ENCODE peak calls at places on chromosome 17, in nine cellular contexts. A, I, H, X, M, C, U, P and Y are unnamed samples.

GRCh38 chr17:81064746-81065475 is 30.0 kb downstream of the BAIAP2 start:
- DNase-seq in A (no peak), I (no peak), H (no peak), X (no peak), M (no peak), C (peak; percentile 64), U (peak; percentile 52), P (no peak), Y (no peak)

GRCh38 chr17:47956818-47957590 is 679 bp downstream of the PRR15L start:
- DNase-seq in A (peak; percentile 20), I (no peak), H (no peak), X (no peak), M (no peak), C (no peak), U (peak; percentile 15), P (no peak), Y (no peak)

GRCh38 chr17:39663688-39664580 is 1.2 kb upstream of the TCAP start:
- DNase-seq in A (peak; percentile 67), I (no peak), H (no peak), X (no peak), M (peak; percentile 71), C (peak; percentile 66), U (no peak), P (no peak), Y (no peak)

GRCh38 chr17:38883592-38884526 is 14.0 kb downstream of the LASP1 start:
- DNase-seq in A (no peak), I (no peak), H (no peak), X (no peak), M (no peak), C (no peak), U (no peak), P (no peak), Y (no peak)

GRCh38 chr17:33137411-33137810 is 145.8 kb downstream of the SPACA3 start:
- DNase-seq in A (no peak), I (no peak), H (no peak), X (no peak), M (no peak), C (no peak), U (no peak), P (no peak), Y (no peak)

GRCh38 chr17:72120878-72121163 is at the start of gene SOX9:
- DNase-seq in A (peak; percentile 91), I (no peak), H (peak; percentile 86), X (peak; percentile 82), M (peak; percentile 93), C (peak; percentile 92), U (peak; percentile 96), P (peak; percentile 79), Y (no peak)

GRCh38 chr17:32553168-32553567 is 66.4 kb downstream of the CDK5R1 start:
- DNase-seq in A (no peak), I (no peak), H (no peak), X (no peak), M (no peak), C (no peak), U (no peak), P (no peak), Y (no peak)

GRCh38 chr17:37489197-37490001 is at the start of gene DUSP14:
- DNase-seq in A (peak; percentile 81), I (peak; percentile 69), H (peak; percentile 91), X (peak; percentile 78), M (peak; percentile 82), C (peak; percentile 82), U (peak; percentile 77), P (peak; percentile 37), Y (no peak)

GRCh38 chr17:36720131-36720530 is 118.7 kb downstream of the MRM1 start:
- DNase-seq in A (no peak), I (no peak), H (no peak), X (no peak), M (no peak), C (no peak), U (no peak), P (no peak), Y (no peak)

GRCh38 chr17:13074026-13074425 is 56.2 kb upstream of the ELAC2 start:
- DNase-seq in A (no peak), I (no peak), H (no peak), X (no peak), M (no peak), C (no peak), U (peak; percentile 43), P (no peak), Y (no peak)

GRCh38 chr17:48625502-48626201 is 506 bp downstream of the HOXB9 start:
- DNase-seq in A (peak; percentile 89), I (peak; percentile 52), H (no peak), X (peak; percentile 45), M (no peak), C (peak; percentile 46), U (no peak), P (no peak), Y (no peak)

GRCh38 chr17:44801880-44802279 is 28.2 kb downstream of the GJC1 start:
- DNase-seq in A (no peak), I (no peak), H (no peak), X (no peak), M (no peak), C (no peak), U (no peak), P (no peak), Y (no peak)

GRCh38 chr17:44308865-44309264 is 464 bp downstream of the RUNDC3A start:
- DNase-seq in A (no peak), I (no peak), H (no peak), X (no peak), M (no peak), C (no peak), U (no peak), P (no peak), Y (no peak)

GRCh38 chr17:79720705-79721295 is 9.9 kb upstream of the ENPP7 start:
- DNase-seq in A (no peak), I (no peak), H (no peak), X (no peak), M (no peak), C (no peak), U (no peak), P (no peak), Y (no peak)

DNA sequence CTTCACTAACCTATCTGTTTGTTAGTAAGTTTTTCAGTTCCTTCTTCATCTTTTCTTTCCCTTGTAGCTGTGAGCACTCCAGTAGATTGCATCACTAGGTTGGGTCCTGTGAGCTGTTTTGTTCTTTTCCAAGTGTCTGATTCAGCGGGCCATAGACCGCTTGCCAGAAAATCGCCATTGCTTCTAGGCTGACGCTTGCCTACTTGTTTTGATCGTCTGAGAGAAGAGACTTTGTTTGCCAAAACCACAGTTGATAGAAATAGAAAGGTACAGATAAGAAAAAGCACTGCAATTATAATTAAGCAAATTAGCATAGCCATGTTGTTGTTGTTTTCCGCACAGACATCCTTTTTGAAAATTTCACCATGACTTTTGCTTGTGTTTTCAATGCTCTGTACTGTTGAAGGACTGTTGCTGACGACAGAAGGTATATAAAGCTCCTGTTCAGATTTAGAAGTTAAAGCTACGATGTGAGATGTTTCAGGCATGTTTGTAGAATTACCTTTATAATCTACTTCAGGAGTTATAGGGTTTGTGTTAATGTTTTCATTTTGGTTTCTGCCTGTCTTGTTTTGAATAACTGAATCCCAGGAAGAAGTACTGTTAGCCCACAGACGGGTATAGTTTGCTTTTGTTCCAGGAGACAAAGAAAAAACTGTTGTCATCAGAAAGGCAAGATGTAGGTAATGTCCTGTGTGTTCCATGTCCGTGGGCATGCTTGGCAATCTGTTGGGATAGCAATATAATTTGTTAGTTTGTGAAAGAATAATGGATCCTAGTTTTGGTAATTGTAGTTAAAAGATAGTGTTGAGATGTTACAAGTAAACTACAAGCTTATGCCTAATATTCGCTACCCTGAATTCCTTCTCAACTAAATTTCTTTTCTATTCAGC is 2.9 kb downstream of the EVI2A start:
- DNase-seq in A (peak; percentile 46), I (peak; percentile 73), H (peak; percentile 76), X (peak; percentile 74), M (peak; percentile 75), C (peak; percentile 35), U (peak; percentile 85), P (peak; percentile 35), Y (no peak)
- TF ChIP-seq POLR2A in A (peak; percentile 57), I (no peak), H (no peak), X (no peak), M (no peak), C (no peak), U (no peak), P (no peak), Y (no peak)

GRCh38 chr17:7839199-7839889 is 5.3 kb downstream of the KDM6B start:
- DNase-seq in A (peak; percentile 88), I (no peak), H (peak; percentile 61), X (peak; percentile 8), M (peak; percentile 16), C (no peak), U (no peak), P (no peak), Y (no peak)

GRCh38 chr17:7841309-7841621 is 7.2 kb downstream of the KDM6B start:
- DNase-seq in A (no peak), I (no peak), H (no peak), X (no peak), M (no peak), C (no peak), U (no peak), P (no peak), Y (no peak)

GRCh38 chr17:7839890-7840260 is 5.9 kb downstream of the KDM6B start:
- DNase-seq in A (no peak), I (no peak), H (peak; percentile 63), X (peak; percentile 7), M (peak; percentile 10), C (no peak), U (peak; percentile 55), P (no peak), Y (no peak)

GRCh38 chr17:7840875-7841274 is 6.9 kb downstream of the KDM6B start:
- DNase-seq in A (no peak), I (no peak), H (no peak), X (no peak), M (no peak), C (no peak), U (no peak), P (no peak), Y (no peak)

GRCh38 chr17:7840441-7840840 is 6.4 kb downstream of the KDM6B start:
- DNase-seq in A (no peak), I (no peak), H (no peak), X (peak; percentile 1), M (no peak), C (no peak), U (no peak), P (no peak), Y (no peak)
- H3K27ac ChIP-seq in A (peak overlapping the region; percentile 99), I (peak overlapping the region; percentile 99), H (no peak overlapping the region), X (peak overlapping the region; percentile 98), M (peak overlapping the region; percentile 97), C (peak overlapping the region; percentile 100), U (no peak overlapping the region), P (peak overlapping the region; percentile 97), Y (peak overlapping the region; percentile 97)

GRCh38 chr17:5281814-5282638 is at the start of gene RABEP1:
- DNase-seq in A (peak; percentile 95), I (peak; percentile 90), H (peak; percentile 97), X (peak; percentile 94), M (peak; percentile 88), C (peak; percentile 93), U (peak; percentile 88), P (peak; percentile 82), Y (peak; percentile 52)
- TF ChIP-seq POLR2A in A (peak; percentile 82), I (peak; percentile 69), H (peak; percentile 43), X (peak; percentile 73), M (peak; percentile 96), C (peak; percentile 42), U (peak; percentile 83), P (peak; percentile 60), Y (no peak)

GRCh38 chr17:887842-888214 is 91.7 kb downstream of the NXN start:
- DNase-seq in A (no peak), I (no peak), H (peak; percentile 86), X (no peak), M (no peak), C (no peak), U (no peak), P (no peak), Y (no peak)
- H3K27ac ChIP-seq in A (peak overlapping the region; percentile 82), I (no peak overlapping the region), H (peak overlapping the region; percentile 85), X (no peak overlapping the region), M (peak overlapping the region; percentile 90), C (peak overlapping the region; percentile 68), U (no peak overlapping the region), P (peak overlapping the region; percentile 70), Y (peak overlapping the region; percentile 58)